ENCODE peak calls at places on chromosomes 7 and 10, in five cellular contexts. I is EL; O is activated effector memory CD4-positive, alpha-beta T cell treated with Interleukin-2 at 50 U/mL for 16 hours; Z is anterior cingulate cortex; U is ureter. D is an unnamed sample.

GRCh38 chr7:10707519-10707918 is 266.2 kb upstream of the PHF14 start:
- DNase-seq in I (no peak), O (no peak), Z (no peak), U (no peak), D (no peak)

GRCh38 chr7:123771256-123771655 is 22.5 kb upstream of the WASL start:
- DNase-seq in I (no peak), O (no peak), Z (no peak), U (no peak), D (no peak)

GRCh38 chr7:99372275-99373085 is 2.0 kb upstream of the ARPC1B start:
- DNase-seq in I (peak), O (no peak), Z (no peak), U (no peak), D (peak)

GRCh38 chr7:100220833-100221718 is 1.3 kb downstream of the PVRIG start:
- DNase-seq in I (no peak), O (peak), Z (no peak), U (no peak), D (no peak)

GRCh38 chr10:22086730-22087364 is 83.3 kb upstream of the DNAJC1 start:
- DNase-seq in I (peak), O (no peak), Z (no peak), U (peak), D (peak)

GRCh38 chr7:70389752-70390151 is 742.2 kb upstream of the GALNT17 start:
- DNase-seq in I (no peak), O (no peak), Z (no peak), U (no peak), D (no peak)

GRCh38 chr7:152761116-152761748 is 1.7 kb downstream of the ACTR3B start:
- DNase-seq in I (peak), O (no peak), Z (no peak), U (no peak), D (no peak)

GRCh38 chr10:104146871-104147270 is 24.9 kb downstream of the SFR1 start:
- DNase-seq in I (no peak), O (no peak), Z (no peak), U (no peak), D (no peak)

GRCh38 chr7:8433477-8434289 is at the start of gene NXPH1:
- DNase-seq in I (no peak), O (no peak), Z (no peak), U (no peak), D (no peak)

GRCh38 chr7:40647719-40648118 is 512.9 kb downstream of the SUGCT start:
- DNase-seq in I (peak), O (no peak), Z (no peak), U (no peak), D (no peak)

GRCh38 chr10:31030216-31030615 is 1.4 kb downstream of the ZNF438 start:
- DNase-seq in I (no peak), O (no peak), Z (no peak), U (no peak), D (no peak)

D was measured in fibroblast of villous mesenchyme.